ENCODE peak calls at places on chromosomes 12 and 14, in four cellular contexts. E, M, T and X are unnamed samples.

GRCh38 chr14:51681411-51681810 is 29.7 kb downstream of the FRMD6 start:
- DNase-seq in E (no peak), M (no peak), T (no peak), X (no peak)

GRCh38 chr12:68479832-68480291 is 130.8 kb upstream of the RAP1B start:
- DNase-seq in E (no peak), M (no peak), T (no peak), X (no peak)

GRCh38 chr12:71128191-71128590 is 29.6 kb downstream of the TSPAN8 start:
- DNase-seq in E (peak), M (no peak), T (no peak), X (no peak)

GRCh38 chr12:53825246-53826081 is 73.7 kb upstream of the CISTR start:
- DNase-seq in E (no peak), M (no peak), T (peak), X (no peak)

GRCh38 chr12:107488666-107489065 is 196.9 kb upstream of the PWP1 start:
- DNase-seq in E (no peak), M (no peak), T (no peak), X (no peak)

GRCh38 chr14:75711796-75712211 is 50.8 kb downstream of the TTLL5 start:
- DNase-seq in E (peak), M (peak), T (peak), X (peak)

GRCh38 chr12:53324113-53324778 is 2.8 kb upstream of the AAAS start:
- DNase-seq in E (no peak), M (peak), T (no peak), X (no peak)

GRCh38 chr14:67428501-67429031 is 16.6 kb upstream of the PLEK2 start:
- DNase-seq in E (peak), M (no peak), T (peak), X (no peak)

GRCh38 chr12:118979763-118980406 is 1.5 kb upstream of the SRRM4 start:
- DNase-seq in E (peak), M (no peak), T (peak), X (no peak)

GRCh38 chr14:99356031-99356430 is 84.0 kb upstream of the BCL11B start:
- DNase-seq in E (no peak), M (no peak), T (no peak), X (no peak)

GRCh38 chr12:45671254-45671653 is 58.3 kb upstream of the ARID2 start:
- DNase-seq in E (peak), M (no peak), T (no peak), X (no peak)

GRCh38 chr14:68607081-68607851 is 185.6 kb downstream of the ZFP36L1 start:
- DNase-seq in E (peak), M (peak), T (no peak), X (no peak)

GRCh38 chr12:99087278-99087677 is 442.2 kb downstream of the APAF1 start:
- DNase-seq in E (peak), M (no peak), T (no peak), X (no peak)

GRCh38 chr12:131058700-131059099 is 105.0 kb downstream of the ADGRD1 start:
- DNase-seq in E (no peak), M (no peak), T (no peak), X (no peak)

GRCh38 chr12:45351921-45352670 is 136.2 kb downstream of the ANO6 start:
- DNase-seq in E (no peak), M (no peak), T (no peak), X (no peak)

GRCh38 chr12:124513297-124513867 is 54.0 kb downstream of the NCOR2 start:
- DNase-seq in E (no peak), M (no peak), T (peak), X (no peak)

GRCh38 chr14:37819155-37820015 is 224.0 kb downstream of the TTC6 start:
- DNase-seq in E (peak), M (no peak), T (no peak), X (peak)

GRCh38 chr12:49534806-49535278 is 4.0 kb upstream of the KCNH3 start:
- DNase-seq in E (no peak), M (no peak), T (no peak), X (no peak)

GRCh38 chr14:93987376-93987775 is 9.7 kb upstream of the CCDC197 start:
- DNase-seq in E (no peak), M (no peak), T (peak), X (no peak)

GRCh38 chr12:105214141-105214540 is 21.8 kb downstream of the APPL2 start:
- DNase-seq in E (peak), M (no peak), T (peak), X (no peak)

GRCh38 chr12:114163766-114164165 is 197.6 kb upstream of the RBM19 start:
- DNase-seq in E (peak), M (no peak), T (no peak), X (no peak)

GRCh38 chr12:89288959-89289358 is 63.3 kb downstream of the DUSP6 start:
- DNase-seq in E (no peak), M (no peak), T (no peak), X (no peak)

GRCh38 chr12:130084359-130084758 is 77.9 kb upstream of the FZD10 start:
- DNase-seq in E (no peak), M (no peak), T (no peak), X (no peak)

GRCh38 chr12:6254491-6254890 is 54.3 kb downstream of the CD9 start:
- DNase-seq in E (no peak), M (no peak), T (no peak), X (no peak)

GRCh38 chr12:5768171-5768879 is 176.7 kb downstream of the ANO2 start:
- DNase-seq in E (no peak), M (peak), T (no peak), X (no peak)

GRCh38 chr12:105013892-105014291 is 27.8 kb downstream of the NOPCHAP1 start:
- DNase-seq in E (no peak), M (no peak), T (no peak), X (no peak)

GRCh38 chr12:88299567-88300101 is 157.5 kb downstream of the TMTC3 start:
- DNase-seq in E (peak), M (no peak), T (peak), X (peak)

GRCh38 chr12:10170199-10170598 is 1.7 kb downstream of the OLR1 start:
- DNase-seq in E (no peak), M (no peak), T (no peak), X (no peak)

GRCh38 chr12:109830718-109831117 is 2.5 kb downstream of the TRPV4 start:
- DNase-seq in E (no peak), M (no peak), T (no peak), X (no peak)

GRCh38 chr12:51028126-51028810 is 2.1 kb upstream of the SLC11A2 start:
- DNase-seq in E (peak), M (no peak), T (peak), X (no peak)

GRCh38 chr12:130126023-130126432 is 36.2 kb upstream of the FZD10 start:
- DNase-seq in E (no peak), M (peak), T (no peak), X (no peak)

GRCh38 chr12:47366203-47366978 is 286.6 kb upstream of the AMIGO2 start:
- DNase-seq in E (no peak), M (no peak), T (no peak), X (no peak)

GRCh38 chr12:19410211-19410610 is 29.1 kb upstream of the AEBP2 start:
- DNase-seq in E (peak), M (no peak), T (no peak), X (no peak)

DNA sequence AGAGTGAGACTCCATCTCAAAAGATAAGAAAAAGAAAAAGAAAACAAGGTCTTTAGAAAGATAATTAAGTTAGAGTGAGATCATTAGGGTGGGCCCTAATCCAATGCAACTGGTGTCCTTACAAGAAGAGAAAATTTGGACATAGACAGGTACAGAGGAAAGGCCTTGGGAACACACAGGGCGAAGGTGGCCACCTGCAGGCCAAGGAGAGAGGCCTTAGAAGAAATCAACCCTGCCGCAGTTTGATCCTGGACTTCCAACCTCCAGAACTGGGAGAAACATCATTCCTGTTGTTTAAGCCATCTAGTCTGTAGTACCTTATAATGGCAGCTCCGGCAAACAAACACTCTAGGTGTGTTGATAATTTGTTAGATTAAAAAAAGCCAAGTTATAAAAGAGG is 491.9 kb downstream of the MED13L start:
- DNase-seq in E (no peak), M (no peak), T (no peak), X (no peak)
- TF ChIP-seq CTCF in E (no peak), M (no peak), T (no peak), X (no peak)

GRCh38 chr14:34122650-34123049 is 171.8 kb upstream of the EGLN3 start:
- DNase-seq in E (no peak), M (no peak), T (no peak), X (no peak)
- TF ChIP-seq CTCF in E (no peak), M (no peak), T (no peak), X (no peak)

DNA sequence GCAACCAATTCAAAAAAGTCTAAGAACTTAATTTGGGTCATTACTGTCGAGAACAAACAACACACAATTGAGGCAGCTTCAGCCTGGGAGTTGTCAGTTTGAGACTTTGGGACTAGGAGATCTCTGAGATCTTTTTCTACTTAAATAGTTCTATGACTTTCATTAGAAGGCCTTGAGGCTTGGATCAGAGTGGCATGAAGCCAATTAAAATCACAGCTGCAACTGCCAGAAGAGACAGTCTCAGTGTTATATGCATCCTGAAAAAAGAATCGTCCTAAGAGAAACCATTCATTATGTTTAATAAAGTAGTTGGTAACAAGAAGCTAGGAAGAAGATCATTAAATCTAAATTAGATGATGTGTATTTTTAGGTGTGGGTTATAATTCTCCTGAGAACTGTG is 170.8 kb upstream of the RASSF8 start:
- DNase-seq in E (no peak), M (no peak), T (no peak), X (no peak)
- TF ChIP-seq CTCF in E (no peak), M (no peak), T (no peak), X (no peak)

DNA sequence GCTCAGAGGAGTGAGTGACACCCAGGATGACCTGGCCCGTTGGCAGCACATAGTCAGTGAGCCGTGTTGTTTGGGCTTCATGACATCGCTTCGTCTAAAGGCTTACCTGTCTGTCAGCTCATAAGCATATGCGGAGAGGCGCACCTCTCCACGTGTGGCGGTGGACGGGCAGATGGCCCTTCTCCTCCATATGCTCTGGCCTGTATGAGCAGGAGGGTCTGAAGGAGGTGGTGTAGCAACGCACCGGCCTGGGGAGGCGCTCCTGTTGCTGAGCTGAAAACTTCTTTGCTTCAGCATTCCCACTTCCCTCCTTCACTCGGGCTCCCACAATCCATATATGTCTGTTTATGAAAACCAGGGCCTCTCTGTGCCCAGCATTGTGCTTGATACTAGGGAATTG is 186.1 kb downstream of the TSPAN9 start:
- DNase-seq in E (no peak), M (no peak), T (no peak), X (no peak)
- TF ChIP-seq CTCF in E (no peak), M (no peak), T (no peak), X (no peak)

DNA sequence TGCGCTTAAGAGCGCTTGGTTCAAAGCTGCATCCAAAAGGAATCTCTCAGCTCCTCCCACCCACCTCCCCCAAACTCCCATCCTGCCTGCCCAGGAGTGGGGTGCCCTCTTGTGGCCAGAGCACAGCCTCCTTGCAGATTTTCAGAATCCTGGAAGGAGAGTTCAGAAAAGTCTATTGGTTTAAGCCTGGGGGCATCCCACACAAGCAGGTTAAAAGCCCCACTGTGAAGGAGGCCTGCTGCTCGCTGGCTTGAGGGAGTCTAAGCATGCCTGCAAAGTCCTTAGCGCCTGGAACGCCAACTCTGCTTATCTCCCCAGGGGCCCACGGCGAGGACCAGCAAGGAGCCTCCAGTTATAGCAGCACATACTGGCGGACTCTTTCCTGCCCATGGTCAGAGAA is 297.1 kb downstream of the KSR2 start:
- DNase-seq in E (peak), M (peak), T (peak), X (no peak)
- TF ChIP-seq CTCF in E (no peak), M (peak), T (peak), X (peak)

DNA sequence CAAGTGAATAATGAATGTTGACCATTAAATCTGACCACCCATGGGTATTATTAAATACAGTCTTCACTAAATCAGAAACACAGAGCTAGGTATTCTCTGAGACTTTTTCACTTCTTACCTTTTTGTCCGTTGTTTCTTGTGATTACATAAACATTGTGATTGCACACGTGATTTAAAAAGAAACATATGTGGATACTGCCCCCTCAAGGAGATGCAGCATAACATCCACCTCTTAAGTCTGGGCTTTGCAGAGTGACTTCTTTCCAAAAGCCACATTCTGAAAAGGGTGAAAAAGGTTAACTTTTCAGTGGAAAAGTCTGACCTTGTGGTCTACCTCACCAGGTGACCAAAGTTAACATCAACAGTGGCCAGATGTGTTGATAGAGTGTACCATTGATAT is 185.5 kb upstream of the FAR2 start:
- DNase-seq in E (peak), M (no peak), T (no peak), X (no peak)
- TF ChIP-seq CTCF in E (peak), M (peak), T (no peak), X (peak)

GRCh38 chr14:53533384-53533975 is 380.4 kb upstream of the DDHD1 start:
- DNase-seq in E (peak), M (no peak), T (no peak), X (no peak)
- TF ChIP-seq CTCF in E (no peak), M (no peak), T (no peak), X (no peak)

DNA sequence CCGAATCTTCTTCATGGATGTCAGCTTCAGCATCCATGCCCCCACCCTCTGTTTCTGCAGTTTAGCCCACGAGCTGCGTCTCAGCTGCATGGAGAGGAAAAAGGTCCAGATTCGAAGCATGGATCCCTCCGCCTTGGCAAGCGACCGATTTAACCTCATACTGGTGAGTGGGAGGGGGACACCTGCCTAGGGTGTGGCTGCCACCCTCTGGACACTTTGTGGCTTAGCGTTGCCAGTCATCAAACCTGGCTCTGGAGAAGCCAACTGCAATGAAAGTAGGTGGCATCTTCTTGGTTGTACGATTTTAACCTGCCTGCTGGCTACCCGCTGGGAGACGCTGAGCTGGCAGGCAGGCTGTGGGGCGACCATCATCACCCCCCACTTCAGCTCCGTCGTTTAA is 16.7 kb downstream of the DCAF4 start:
- DNase-seq in E (no peak), M (no peak), T (no peak), X (no peak)
- TF ChIP-seq CTCF in E (no peak), M (no peak), T (no peak), X (no peak)

DNA sequence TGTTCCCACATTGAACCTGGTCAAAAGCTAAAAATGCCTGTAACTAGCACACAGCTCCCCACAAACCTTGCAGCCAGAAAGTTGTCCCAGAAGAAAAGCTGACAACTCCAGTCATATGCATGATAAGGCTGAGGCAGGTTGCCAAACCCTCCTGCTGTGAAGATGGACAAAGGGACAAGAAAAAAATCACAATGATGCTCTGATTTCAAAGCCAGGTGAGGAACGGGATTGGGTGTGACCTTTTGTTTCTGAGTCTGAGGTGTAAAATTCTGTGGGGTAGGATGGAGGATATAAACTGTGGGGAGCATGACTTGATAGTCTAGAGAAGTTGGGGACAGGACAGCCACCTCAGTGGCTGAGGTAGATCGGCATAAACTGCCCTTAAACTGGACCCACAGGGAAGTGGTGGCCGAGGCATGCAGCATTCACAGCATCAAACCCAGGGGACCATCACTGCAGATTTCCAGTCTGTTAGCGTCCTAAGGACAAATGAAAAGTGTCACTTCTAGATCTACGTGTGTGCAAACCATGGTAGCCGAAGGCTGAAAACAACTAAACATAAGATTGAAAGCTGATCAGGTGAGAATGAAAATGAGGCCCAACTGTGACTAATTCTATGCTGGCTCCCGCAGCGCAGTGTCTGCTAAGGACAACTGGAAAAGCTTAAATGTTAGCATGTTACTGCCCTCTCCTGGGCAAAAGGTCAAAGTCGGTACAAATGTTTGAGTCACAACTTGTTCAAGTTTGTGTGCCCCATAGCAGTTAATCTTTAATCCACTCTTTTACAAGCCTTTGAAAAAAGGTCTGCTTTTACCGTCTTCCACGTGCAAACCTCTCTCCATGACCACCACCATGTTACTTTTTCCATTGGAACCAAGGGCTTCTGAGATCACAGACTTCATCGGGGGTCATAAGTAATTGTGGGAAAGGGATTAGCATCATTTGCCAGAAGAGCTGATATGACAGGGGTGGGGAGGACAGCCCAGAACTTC is 39.8 kb downstream of the GRIN2B start:
- DNase-seq in E (peak), M (no peak), T (peak), X (no peak)
- TF ChIP-seq CTCF in E (peak), M (peak), T (peak), X (no peak)